ENCODE peak calls at places on chromosomes 3 and 15, in five cellular contexts. One of them, this sample, is unnamed.

GRCh38 chr3:61564405-61565059 is 3.2 kb downstream of the PTPRG start:
- DNase-seq in mucosa of descending colon: peak
- DNase-seq in ELR: peak
- DNase-seq in NCI-H2029 treated with DMSO at 0.1 percent for 48 hours: no peak
- DNase-seq in MV-4-11: no peak
- DNase-seq in this sample: peak

GRCh38 chr3:99114565-99115291 is 213.2 kb upstream of the DCBLD2 start:
- DNase-seq in mucosa of descending colon: no peak
- DNase-seq in ELR: peak
- DNase-seq in NCI-H2029 treated with DMSO at 0.1 percent for 48 hours: no peak
- DNase-seq in MV-4-11: no peak
- DNase-seq in this sample: peak

GRCh38 chr3:27507515-27508266 is 23.5 kb upstream of the SLC4A7 start:
- DNase-seq in mucosa of descending colon: no peak
- DNase-seq in ELR: peak
- DNase-seq in NCI-H2029 treated with DMSO at 0.1 percent for 48 hours: peak
- DNase-seq in MV-4-11: no peak
- DNase-seq in this sample: no peak

GRCh38 chr15:73809728-73810501 is 56.8 kb upstream of the INSYN1 start:
- DNase-seq in mucosa of descending colon: no peak
- DNase-seq in ELR: peak
- DNase-seq in NCI-H2029 treated with DMSO at 0.1 percent for 48 hours: no peak
- DNase-seq in MV-4-11: no peak
- DNase-seq in this sample: no peak

GRCh38 chr15:49199666-49200065 is 29.6 kb downstream of the GALK2 start:
- DNase-seq in mucosa of descending colon: no peak
- DNase-seq in ELR: no peak
- DNase-seq in NCI-H2029 treated with DMSO at 0.1 percent for 48 hours: no peak
- DNase-seq in MV-4-11: no peak
- DNase-seq in this sample: no peak

GRCh38 chr3:188001052-188001567 is 152.8 kb upstream of the LPP start:
- DNase-seq in mucosa of descending colon: no peak
- DNase-seq in ELR: no peak
- DNase-seq in NCI-H2029 treated with DMSO at 0.1 percent for 48 hours: peak
- DNase-seq in MV-4-11: no peak
- DNase-seq in this sample: no peak

GRCh38 chr15:36090276-36090946 is 489.0 kb upstream of the CDIN1 start:
- DNase-seq in mucosa of descending colon: no peak
- DNase-seq in ELR: no peak
- DNase-seq in NCI-H2029 treated with DMSO at 0.1 percent for 48 hours: peak
- DNase-seq in MV-4-11: no peak
- DNase-seq in this sample: no peak

GRCh38 chr3:126056123-126056522 is 27.8 kb downstream of the SLC41A3 start:
- DNase-seq in mucosa of descending colon: no peak
- DNase-seq in ELR: no peak
- DNase-seq in NCI-H2029 treated with DMSO at 0.1 percent for 48 hours: no peak
- DNase-seq in MV-4-11: no peak
- DNase-seq in this sample: no peak

GRCh38 chr3:48135773-48136495 is 52.3 kb downstream of the CDC25A start:
- DNase-seq in mucosa of descending colon: no peak
- DNase-seq in ELR: peak
- DNase-seq in NCI-H2029 treated with DMSO at 0.1 percent for 48 hours: no peak
- DNase-seq in MV-4-11: no peak
- DNase-seq in this sample: no peak

GRCh38 chr15:40045572-40046217 is 6.7 kb upstream of the SRP14 start:
- DNase-seq in mucosa of descending colon: no peak
- DNase-seq in ELR: no peak
- DNase-seq in NCI-H2029 treated with DMSO at 0.1 percent for 48 hours: no peak
- DNase-seq in MV-4-11: no peak
- DNase-seq in this sample: no peak

GRCh38 chr3:33438871-33439270 is 1.3 kb downstream of the UBP1 start:
- DNase-seq in mucosa of descending colon: no peak
- DNase-seq in ELR: peak
- DNase-seq in NCI-H2029 treated with DMSO at 0.1 percent for 48 hours: no peak
- DNase-seq in MV-4-11: no peak
- DNase-seq in this sample: peak

GRCh38 chr3:58725326-58725853 is 58.8 kb upstream of the FAM3D start:
- DNase-seq in mucosa of descending colon: no peak
- DNase-seq in ELR: no peak
- DNase-seq in NCI-H2029 treated with DMSO at 0.1 percent for 48 hours: no peak
- DNase-seq in MV-4-11: no peak
- DNase-seq in this sample: no peak

GRCh38 chr3:187318819-187319616 is 27.5 kb upstream of the MASP1 start:
- DNase-seq in mucosa of descending colon: no peak
- DNase-seq in ELR: peak
- DNase-seq in NCI-H2029 treated with DMSO at 0.1 percent for 48 hours: peak
- DNase-seq in MV-4-11: peak
- DNase-seq in this sample: peak

This sample was measured in left kidney.